ENCODE peak calls at places on chromosomes 7 and 10, in six cellular contexts. C is endodermal cell, D is MM.1S, M is brain microvascular endothelial cell, R is glutamatergic neuron, J is neural crest cell. K is an unnamed sample.

GRCh38 chr7:34902181-34902580 is 135.1 kb downstream of the DPY19L1 start:
- DNase-seq in M (no peak), R (no peak), J (no peak), C (no peak), D (no peak), K (no peak)

GRCh38 chr10:13173619-13174018 is 12.3 kb downstream of the MCM10 start:
- DNase-seq in M (no peak), J (no peak), R (no peak), D (no peak), C (no peak), K (no peak)

GRCh38 chr10:1498746-1499343 is 238.5 kb downstream of the ADARB2 start:
- DNase-seq in D (no peak), R (no peak), M (no peak), C (no peak), J (no peak), K (no peak)

GRCh38 chr7:94276797-94277196 is 117.9 kb upstream of the COL1A2 start:
- DNase-seq in J (no peak), D (peak), C (peak), M (no peak), R (no peak), K (no peak)

GRCh38 chr10:93751832-93752231 is 5.9 kb upstream of the LGI1 start:
- DNase-seq in R (peak), D (no peak), M (peak), C (peak), J (peak), K (no peak)

GRCh38 chr10:119456435-119456810 is 86.1 kb downstream of the RGS10 start:
- DNase-seq in C (no peak), J (no peak), D (no peak), M (no peak), R (no peak), K (no peak)

GRCh38 chr10:73859441-73860049 is 14.8 kb downstream of the CAMK2G start:
- DNase-seq in J (no peak), C (no peak), M (peak), D (no peak), R (no peak), K (no peak)

GRCh38 chr10:116470071-116470470 is 42.4 kb downstream of the PNLIPRP3 start:
- DNase-seq in J (no peak), R (no peak), D (no peak), C (no peak), M (peak), K (no peak)

GRCh38 chr7:95996174-95996573 is 223.8 kb downstream of the DYNC1I1 start:
- DNase-seq in M (no peak), J (no peak), R (no peak), C (no peak), D (no peak), K (no peak)

GRCh38 chr10:48463318-48464003 is 141.4 kb downstream of the ARHGAP22 start:
- DNase-seq in J (no peak), C (peak), D (no peak), M (no peak), R (no peak), K (no peak)

GRCh38 chr10:113026679-113027078 is 76.6 kb downstream of the TCF7L2 start:
- DNase-seq in D (no peak), J (no peak), R (no peak), M (no peak), C (no peak), K (no peak)

GRCh38 chr7:7181519-7182155 is 707 bp upstream of the C1GALT1 start:
- DNase-seq in M (no peak), J (no peak), R (no peak), C (peak), D (peak), K (no peak)

GRCh38 chr10:121437596-121437995 is 160.6 kb downstream of the FGFR2 start:
- DNase-seq in J (peak), D (no peak), C (peak), R (peak), M (no peak), K (no peak)
- TF ChIP-seq CTCF in J (no peak), D (no peak), C (no peak), R (no peak), M (no peak), K (no peak)

GRCh38 chr10:35639651-35640311 is 2.3 kb downstream of the FZD8 start:
- DNase-seq in D (no peak), M (peak), R (peak), C (peak), J (peak), K (peak)
- TF ChIP-seq CTCF in D (no peak), M (peak), R (no peak), C (peak), J (peak), K (no peak)

GRCh38 chr10:98916751-98917150 is 318.9 kb downstream of the HPSE2 start:
- DNase-seq in M (peak), J (no peak), R (no peak), D (peak), C (no peak), K (no peak)
- TF ChIP-seq CTCF in M (no peak), J (no peak), R (no peak), D (peak), C (no peak), K (no peak)

GRCh38 chr10:71337219-71337625 is 18.2 kb downstream of the SLC29A3 start:
- DNase-seq in D (no peak), R (no peak), M (no peak), C (no peak), J (no peak), K (no peak)
- TF ChIP-seq CTCF in D (no peak), R (no peak), M (no peak), C (no peak), J (no peak), K (no peak)

DNA sequence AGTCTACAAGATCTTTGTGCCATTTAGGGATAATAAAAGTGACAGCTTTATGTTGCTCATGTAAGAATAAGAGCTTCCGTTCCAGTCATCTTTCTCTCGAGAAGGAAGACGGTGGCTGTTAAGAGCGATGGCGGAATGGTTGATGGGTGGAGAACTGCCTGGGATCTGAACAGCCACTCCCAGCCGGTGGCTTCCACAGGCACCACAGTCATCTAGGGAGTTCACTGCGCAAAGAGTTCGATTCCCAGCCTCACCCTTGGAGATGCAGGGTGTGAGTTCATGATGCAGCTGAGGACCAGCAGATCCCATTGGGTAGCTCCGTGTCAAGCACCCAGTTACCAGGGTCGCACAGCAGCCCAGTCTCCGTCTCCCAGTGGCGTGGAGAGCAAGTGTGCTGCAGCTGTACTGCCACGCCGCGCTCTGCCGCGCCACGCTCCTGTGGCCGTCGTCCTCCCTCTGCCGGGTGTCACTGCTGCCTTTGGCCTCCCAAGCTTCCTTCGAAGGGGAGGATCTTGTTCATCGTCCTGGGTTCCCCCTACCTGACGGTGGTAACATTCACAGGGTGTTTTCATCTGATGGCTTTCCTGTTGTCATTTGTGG is 7.8 kb downstream of the SUN1 start:
- DNase-seq in D (no peak), M (no peak), J (no peak), C (no peak), R (no peak), K (no peak)
- TF ChIP-seq CTCF in D (no peak), M (no peak), J (no peak), C (no peak), R (no peak), K (no peak)

GRCh38 chr7:4472739-4473138 is 209.4 kb upstream of the FOXK1 start:
- DNase-seq in C (peak), R (peak), D (no peak), M (no peak), J (peak), K (no peak)
- TF ChIP-seq CTCF in C (peak), R (no peak), D (no peak), M (no peak), J (no peak), K (no peak)

GRCh38 chr7:129376076-129376777 is 58.0 kb upstream of the STRIP2 start:
- DNase-seq in C (peak), D (peak), J (peak), M (peak), R (peak), K (no peak)
- TF ChIP-seq CTCF in C (peak), D (peak), J (peak), M (peak), R (peak), K (no peak)

GRCh38 chr7:118349604-118350003 is 125.1 kb downstream of the ANKRD7 start:
- DNase-seq in C (no peak), J (no peak), M (no peak), D (no peak), R (no peak), K (no peak)

GRCh38 chr7:118350260-118350659 is 125.8 kb downstream of the ANKRD7 start:
- DNase-seq in R (no peak), M (no peak), D (no peak), J (no peak), C (no peak), K (no peak)

DNA sequence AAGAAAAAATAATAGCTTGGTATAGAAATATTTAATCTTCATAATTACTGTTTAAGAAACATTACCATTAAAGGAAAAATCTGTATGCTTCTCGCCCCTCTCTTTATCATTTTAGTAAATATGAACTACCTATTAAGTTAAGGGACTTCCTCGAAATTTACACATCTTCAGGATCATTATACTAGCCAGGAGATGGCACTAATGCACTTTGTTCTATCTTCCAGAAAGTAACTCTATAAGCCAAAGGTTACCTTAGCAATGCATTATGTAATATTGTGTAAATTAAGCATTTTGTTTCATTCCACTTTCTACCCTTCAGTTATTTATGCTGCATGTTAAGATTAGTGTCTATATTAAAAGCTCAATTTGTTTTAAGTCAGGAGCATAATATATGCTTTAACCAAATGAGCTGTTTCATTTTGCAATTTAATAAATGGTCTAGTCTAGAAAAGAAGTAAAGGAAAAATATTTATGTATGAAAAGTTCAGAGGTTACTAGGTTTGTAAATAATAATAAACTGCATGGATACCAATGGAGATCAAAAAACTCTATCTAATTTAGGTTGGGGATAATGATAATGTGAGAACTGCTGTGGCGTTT is 128.4 kb downstream of the ANKRD7 start:
- DNase-seq in C (no peak), J (no peak), D (peak), M (no peak), R (no peak), K (no peak)
- TF ChIP-seq CTCF in C (peak), J (peak), D (peak), M (no peak), R (no peak), K (no peak)

DNA sequence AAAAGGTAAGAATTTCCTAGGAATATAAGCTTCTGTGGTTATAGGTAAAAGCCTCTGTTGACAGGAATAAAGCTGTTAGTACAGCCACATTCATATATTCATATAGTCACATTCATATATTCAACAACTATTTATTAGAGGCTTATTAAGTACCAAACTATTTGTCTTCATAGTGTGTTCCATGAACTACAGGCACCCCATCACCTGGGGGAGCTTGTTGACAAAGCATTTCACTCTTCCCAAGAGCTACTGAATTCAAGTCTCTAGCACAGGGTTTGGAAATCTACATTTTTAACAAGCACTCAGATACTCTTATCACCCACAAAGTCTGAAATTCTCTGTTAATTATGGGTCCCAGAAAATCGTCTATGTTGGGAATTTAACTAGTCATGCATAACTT is 110.6 kb downstream of the RNLS start:
- DNase-seq in C (no peak), R (no peak), M (no peak), D (no peak), J (no peak), K (no peak)
- TF ChIP-seq CTCF in C (peak), R (no peak), M (peak), D (no peak), J (no peak), K (no peak)

DNA sequence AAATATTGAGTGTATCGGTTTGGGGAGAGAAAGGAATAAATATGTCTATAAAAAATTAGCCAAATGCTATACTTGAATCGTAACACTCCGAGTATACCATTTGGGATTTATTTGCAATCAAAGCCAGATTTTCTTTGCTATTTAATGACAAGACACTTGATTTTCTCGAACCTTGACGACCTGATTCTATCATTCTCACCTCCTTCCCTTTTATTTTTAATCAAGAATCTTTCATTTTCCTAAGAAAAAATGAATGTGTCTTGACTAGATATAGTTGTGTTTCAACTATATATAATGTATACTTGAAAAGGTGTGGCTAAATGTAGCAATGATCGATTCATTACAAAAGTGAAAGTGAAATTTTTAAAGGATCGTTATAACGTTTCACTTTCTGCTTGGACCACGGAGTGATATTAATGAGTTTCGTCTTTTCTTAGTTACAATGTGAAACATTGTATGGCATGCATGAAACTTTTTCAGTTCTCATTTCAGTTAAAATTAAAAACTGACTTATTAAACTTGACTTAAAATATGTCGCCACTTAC is 562 bp downstream of the NUB1 start:
- DNase-seq in D (peak), C (no peak), J (no peak), M (no peak), R (no peak), K (no peak)
- TF ChIP-seq CTCF in D (no peak), C (no peak), J (no peak), M (no peak), R (no peak), K (no peak)